ENCODE peak calls at places on chromosomes 4 and X, in four cellular contexts. One of them, this sample, is unnamed.

GRCh38 chr4:88897180-88897579 is 159.8 kb downstream of the FAM13A start:
- DNase-seq in tibial artery: no peak
- DNase-seq in NCI-H2171: peak
- DNase-seq in activated gamma-delta T cell treated with Interleukin-2 at 50 U/mL for 16 hours: no peak
- DNase-seq in this sample: no peak

GRCh38 chr4:150501983-150502382 is 80.0 kb upstream of the MAB21L2 start:
- DNase-seq in tibial artery: no peak
- DNase-seq in NCI-H2171: no peak
- DNase-seq in activated gamma-delta T cell treated with Interleukin-2 at 50 U/mL for 16 hours: no peak
- DNase-seq in this sample: peak

GRCh38 chr4:86942185-86942666 is 7.4 kb downstream of the AFF1 start:
- DNase-seq in tibial artery: no peak
- DNase-seq in NCI-H2171: no peak
- DNase-seq in activated gamma-delta T cell treated with Interleukin-2 at 50 U/mL for 16 hours: no peak
- DNase-seq in this sample: peak

GRCh38 chrX:119055650-119056049 is 17.1 kb upstream of the CT47C1 start:
- DNase-seq in tibial artery: no peak
- DNase-seq in NCI-H2171: no peak
- DNase-seq in activated gamma-delta T cell treated with Interleukin-2 at 50 U/mL for 16 hours: no peak
- DNase-seq in this sample: no peak

GRCh38 chr4:13982008-13982407 is 354.5 kb upstream of the BOD1L1 start:
- DNase-seq in tibial artery: no peak
- DNase-seq in NCI-H2171: no peak
- DNase-seq in activated gamma-delta T cell treated with Interleukin-2 at 50 U/mL for 16 hours: no peak
- DNase-seq in this sample: no peak

GRCh38 chr4:80101768-80102116 is 28.7 kb upstream of the ANTXR2 start:
- DNase-seq in tibial artery: no peak
- DNase-seq in NCI-H2171: no peak
- DNase-seq in activated gamma-delta T cell treated with Interleukin-2 at 50 U/mL for 16 hours: no peak
- DNase-seq in this sample: no peak

GRCh38 chr4:140641105-140641555 is 72.4 kb upstream of the UCP1 start:
- DNase-seq in tibial artery: no peak
- DNase-seq in NCI-H2171: no peak
- DNase-seq in activated gamma-delta T cell treated with Interleukin-2 at 50 U/mL for 16 hours: no peak
- DNase-seq in this sample: no peak

GRCh38 chr4:61024610-61025009 is 175.5 kb upstream of the ADGRL3 start:
- DNase-seq in tibial artery: no peak
- DNase-seq in NCI-H2171: no peak
- DNase-seq in activated gamma-delta T cell treated with Interleukin-2 at 50 U/mL for 16 hours: no peak
- DNase-seq in this sample: no peak

GRCh38 chr4:105859233-105859632 is 36.0 kb upstream of the NPNT start:
- DNase-seq in tibial artery: no peak
- DNase-seq in NCI-H2171: no peak
- DNase-seq in activated gamma-delta T cell treated with Interleukin-2 at 50 U/mL for 16 hours: no peak
- DNase-seq in this sample: peak

GRCh38 chrX:38347136-38347535 is 5.3 kb upstream of the OTC start:
- DNase-seq in tibial artery: no peak
- DNase-seq in NCI-H2171: no peak
- DNase-seq in activated gamma-delta T cell treated with Interleukin-2 at 50 U/mL for 16 hours: no peak
- DNase-seq in this sample: peak

GRCh38 chr4:48271048-48271452 is 1.4 kb upstream of the TEC start:
- DNase-seq in tibial artery: no peak
- DNase-seq in NCI-H2171: no peak
- DNase-seq in activated gamma-delta T cell treated with Interleukin-2 at 50 U/mL for 16 hours: no peak
- DNase-seq in this sample: no peak

GRCh38 chrX:44462851-44463250 is 79.8 kb downstream of the FUNDC1 start:
- DNase-seq in tibial artery: no peak
- DNase-seq in NCI-H2171: no peak
- DNase-seq in activated gamma-delta T cell treated with Interleukin-2 at 50 U/mL for 16 hours: no peak
- DNase-seq in this sample: peak

GRCh38 chr4:156293657-156294297 is 340.1 kb upstream of the CTSO start:
- DNase-seq in tibial artery: no peak
- DNase-seq in NCI-H2171: no peak
- DNase-seq in activated gamma-delta T cell treated with Interleukin-2 at 50 U/mL for 16 hours: no peak
- DNase-seq in this sample: peak

GRCh38 chr4:128338634-128339355 is 51.2 kb upstream of the PGRMC2 start:
- DNase-seq in tibial artery: no peak
- DNase-seq in NCI-H2171: no peak
- DNase-seq in activated gamma-delta T cell treated with Interleukin-2 at 50 U/mL for 16 hours: no peak
- DNase-seq in this sample: peak

GRCh38 chr4:26302390-26302897 is 18.4 kb upstream of the RBPJ start:
- DNase-seq in tibial artery: no peak
- DNase-seq in NCI-H2171: no peak
- DNase-seq in activated gamma-delta T cell treated with Interleukin-2 at 50 U/mL for 16 hours: no peak
- DNase-seq in this sample: no peak

GRCh38 chrX:86946569-86946968 is 571.0 kb upstream of the KLHL4 start:
- DNase-seq in tibial artery: no peak
- DNase-seq in NCI-H2171: peak
- DNase-seq in activated gamma-delta T cell treated with Interleukin-2 at 50 U/mL for 16 hours: no peak
- DNase-seq in this sample: peak

GRCh38 chr4:185395255-185395955 is at the start of gene LRP2BP:
- DNase-seq in tibial artery: no peak
- DNase-seq in NCI-H2171: no peak
- DNase-seq in activated gamma-delta T cell treated with Interleukin-2 at 50 U/mL for 16 hours: no peak
- DNase-seq in this sample: peak

GRCh38 chr4:161457906-161458305 is 705.9 kb downstream of the FSTL5 start:
- DNase-seq in tibial artery: no peak
- DNase-seq in NCI-H2171: no peak
- DNase-seq in activated gamma-delta T cell treated with Interleukin-2 at 50 U/mL for 16 hours: no peak
- DNase-seq in this sample: no peak

GRCh38 chr4:164734476-164734875 is 19.5 kb upstream of the SMIM31 start:
- DNase-seq in tibial artery: no peak
- DNase-seq in NCI-H2171: no peak
- DNase-seq in activated gamma-delta T cell treated with Interleukin-2 at 50 U/mL for 16 hours: no peak
- DNase-seq in this sample: no peak